ENCODE peak calls at places on chromosomes 13 and 19, in five cellular contexts. One of them, this sample, is unnamed.

GRCh38 chr19:50489461-50490011 is 12.9 kb upstream of the GARIN5A start:
- DNase-seq in heart right ventricle: no peak
- DNase-seq in pancreas: no peak
- DNase-seq in AG09319: no peak
- DNase-seq in glutamatergic neuron: no peak
- DNase-seq in this sample: no peak

GRCh38 chr13:51541809-51542258 is 42.4 kb upstream of the WDFY2 start:
- DNase-seq in pancreas: peak; percentile 28
- DNase-seq in glutamatergic neuron: no peak
- DNase-seq in AG09319: no peak
- DNase-seq in heart right ventricle: peak; percentile 30
- DNase-seq in this sample: no peak

GRCh38 chr19:46967578-46968018 is 52.0 kb upstream of the NPAS1 start:
- DNase-seq in glutamatergic neuron: no peak
- DNase-seq in heart right ventricle: peak; percentile 77
- DNase-seq in pancreas: no peak
- DNase-seq in AG09319: no peak
- DNase-seq in this sample: no peak

GRCh38 chr19:47228937-47229673 is 1.9 kb downstream of the BBC3 start:
- DNase-seq in glutamatergic neuron: no peak
- DNase-seq in heart right ventricle: no peak
- DNase-seq in AG09319: no peak
- DNase-seq in pancreas: no peak
- DNase-seq in this sample: no peak

GRCh38 chr13:66887088-66887487 is 343.0 kb downstream of the PCDH9 start:
- DNase-seq in heart right ventricle: no peak
- DNase-seq in glutamatergic neuron: no peak
- DNase-seq in AG09319: no peak
- DNase-seq in pancreas: no peak
- DNase-seq in this sample: no peak

GRCh38 chr13:31951215-31951678 is 80.3 kb upstream of the FRY start:
- DNase-seq in heart right ventricle: peak; percentile 59
- DNase-seq in glutamatergic neuron: peak; percentile 18
- DNase-seq in AG09319: no peak
- DNase-seq in pancreas: peak; percentile 68
- DNase-seq in this sample: peak; percentile 99

GRCh38 chr19:9309974-9310446 is 372 bp upstream of the ZNF699 start:
- DNase-seq in glutamatergic neuron: peak; percentile 90
- DNase-seq in pancreas: peak; percentile 85
- DNase-seq in AG09319: peak; percentile 68
- DNase-seq in heart right ventricle: peak; percentile 90
- DNase-seq in this sample: peak; percentile 90

GRCh38 chr19:57974434-57974833 is at the start of gene C19orf18:
- DNase-seq in pancreas: no peak
- DNase-seq in heart right ventricle: no peak
- DNase-seq in glutamatergic neuron: no peak
- DNase-seq in AG09319: no peak
- DNase-seq in this sample: no peak

GRCh38 chr13:27969073-27969865 is at the start of gene CDX2:
- DNase-seq in AG09319: no peak
- DNase-seq in heart right ventricle: no peak
- DNase-seq in glutamatergic neuron: peak; percentile 33
- DNase-seq in pancreas: no peak
- DNase-seq in this sample: no peak

GRCh38 chr19:17579523-17580244 is 24.2 kb downstream of the COLGALT1 start:
- DNase-seq in AG09319: no peak
- DNase-seq in pancreas: peak; percentile 32
- DNase-seq in glutamatergic neuron: peak; percentile 63
- DNase-seq in heart right ventricle: peak; percentile 55
- DNase-seq in this sample: peak; percentile 67

GRCh38 chr13:33280923-33281322 is 4.6 kb downstream of the STARD13 start:
- DNase-seq in pancreas: no peak
- DNase-seq in heart right ventricle: no peak
- DNase-seq in glutamatergic neuron: no peak
- DNase-seq in AG09319: no peak
- DNase-seq in this sample: no peak

GRCh38 chr19:48506138-48506733 is 5.4 kb downstream of the LMTK3 start:
- DNase-seq in AG09319: peak; percentile 10
- DNase-seq in heart right ventricle: no peak
- DNase-seq in pancreas: no peak
- DNase-seq in glutamatergic neuron: no peak
- DNase-seq in this sample: no peak

GRCh38 chr13:50990540-50991506 is 81.2 kb downstream of the RNASEH2B start:
- DNase-seq in glutamatergic neuron: peak; percentile 67
- DNase-seq in pancreas: no peak
- DNase-seq in AG09319: no peak
- DNase-seq in heart right ventricle: no peak
- DNase-seq in this sample: no peak

GRCh38 chr19:10390652-10391286 is 10.4 kb upstream of the TYK2 start:
- DNase-seq in glutamatergic neuron: peak; percentile 67
- DNase-seq in AG09319: peak; percentile 27
- DNase-seq in pancreas: peak; percentile 60
- DNase-seq in heart right ventricle: peak; percentile 45
- DNase-seq in this sample: peak; percentile 69

GRCh38 chr13:80040219-80040976 is 300.5 kb downstream of the SPRY2 start:
- DNase-seq in AG09319: peak; percentile 88
- DNase-seq in glutamatergic neuron: no peak
- DNase-seq in pancreas: no peak
- DNase-seq in heart right ventricle: no peak
- DNase-seq in this sample: no peak

GRCh38 chr13:72726721-72727416 is 560 bp downstream of the MZT1 start:
- DNase-seq in heart right ventricle: peak; percentile 49
- DNase-seq in pancreas: peak; percentile 14
- DNase-seq in AG09319: no peak
- DNase-seq in glutamatergic neuron: peak; percentile 68
- DNase-seq in this sample: peak; percentile 46

GRCh38 chr19:10518444-10519361 is 1.5 kb upstream of the S1PR5 start:
- DNase-seq in AG09319: no peak
- DNase-seq in pancreas: no peak
- DNase-seq in glutamatergic neuron: no peak
- DNase-seq in heart right ventricle: no peak
- DNase-seq in this sample: no peak

GRCh38 chr19:8242212-8242821 is 33.1 kb downstream of the CERS4 start:
- DNase-seq in glutamatergic neuron: no peak
- DNase-seq in pancreas: no peak
- DNase-seq in heart right ventricle: no peak
- DNase-seq in AG09319: no peak
- DNase-seq in this sample: peak; percentile 54

GRCh38 chr13:91220872-91221271 is 126.6 kb upstream of the MIR17HG start:
- DNase-seq in glutamatergic neuron: no peak
- DNase-seq in heart right ventricle: no peak
- DNase-seq in AG09319: no peak
- DNase-seq in pancreas: no peak
- DNase-seq in this sample: no peak

GRCh38 chr19:28449803-28450202 is 763.1 kb downstream of the UQCRFS1 start:
- DNase-seq in pancreas: no peak
- DNase-seq in heart right ventricle: no peak
- DNase-seq in AG09319: no peak
- DNase-seq in glutamatergic neuron: no peak
- DNase-seq in this sample: no peak

GRCh38 chr13:110109910-110110309 is 197.0 kb downstream of the COL4A1 start:
- DNase-seq in heart right ventricle: peak; percentile 79
- DNase-seq in glutamatergic neuron: no peak
- DNase-seq in AG09319: peak; percentile 83
- DNase-seq in pancreas: no peak
- DNase-seq in this sample: no peak

GRCh38 chr19:10112895-10113591 is 1.6 kb downstream of the P2RY11 start:
- DNase-seq in pancreas: no peak
- DNase-seq in AG09319: no peak
- DNase-seq in glutamatergic neuron: peak; percentile 71
- DNase-seq in heart right ventricle: peak; percentile 58
- DNase-seq in this sample: peak; percentile 56

GRCh38 chr19:52296400-52296772 is 583 bp upstream of the ZNF480 start:
- DNase-seq in pancreas: no peak
- DNase-seq in glutamatergic neuron: no peak
- DNase-seq in AG09319: no peak
- DNase-seq in heart right ventricle: no peak
- DNase-seq in this sample: no peak

GRCh38 chr19:52297601-52298358 is 811 bp downstream of the ZNF480 start:
- DNase-seq in glutamatergic neuron: peak; percentile 31
- DNase-seq in heart right ventricle: no peak
- DNase-seq in AG09319: no peak
- DNase-seq in pancreas: no peak
- DNase-seq in this sample: peak; percentile 47

GRCh38 chr19:52291781-52292180 is 5.2 kb upstream of the ZNF480 start:
- DNase-seq in glutamatergic neuron: no peak
- DNase-seq in heart right ventricle: no peak
- DNase-seq in pancreas: no peak
- DNase-seq in AG09319: no peak
- DNase-seq in this sample: no peak

GRCh38 chr19:52296773-52297600 is at the start of gene ZNF480:
- DNase-seq in AG09319: peak; percentile 46
- DNase-seq in pancreas: peak; percentile 86
- DNase-seq in heart right ventricle: peak; percentile 89
- DNase-seq in glutamatergic neuron: peak; percentile 82
- DNase-seq in this sample: peak; percentile 85
- TF ChIP-seq CTCF in AG09319: peak; percentile 12
- TF ChIP-seq CTCF in pancreas: no peak
- TF ChIP-seq CTCF in heart right ventricle: no peak
- TF ChIP-seq CTCF in glutamatergic neuron: no peak
- TF ChIP-seq CTCF in this sample: no peak

GRCh38 chr19:3058009-3058820 is 4.1 kb downstream of the TLE5 start:
- DNase-seq in pancreas: no peak
- DNase-seq in glutamatergic neuron: no peak
- DNase-seq in heart right ventricle: no peak
- DNase-seq in AG09319: no peak
- DNase-seq in this sample: no peak
- TF ChIP-seq CTCF in pancreas: no peak
- TF ChIP-seq CTCF in glutamatergic neuron: no peak
- TF ChIP-seq CTCF in heart right ventricle: no peak
- TF ChIP-seq CTCF in AG09319: no peak
- TF ChIP-seq CTCF in this sample: no peak

GRCh38 chr19:6236310-6237291 is 43.2 kb downstream of the MLLT1 start:
- DNase-seq in heart right ventricle: peak; percentile 55
- DNase-seq in glutamatergic neuron: no peak
- DNase-seq in AG09319: no peak
- DNase-seq in pancreas: peak; percentile 93
- DNase-seq in this sample: no peak
- TF ChIP-seq CTCF in heart right ventricle: no peak
- TF ChIP-seq CTCF in glutamatergic neuron: no peak
- TF ChIP-seq CTCF in AG09319: no peak
- TF ChIP-seq CTCF in pancreas: no peak
- TF ChIP-seq CTCF in this sample: no peak

DNA sequence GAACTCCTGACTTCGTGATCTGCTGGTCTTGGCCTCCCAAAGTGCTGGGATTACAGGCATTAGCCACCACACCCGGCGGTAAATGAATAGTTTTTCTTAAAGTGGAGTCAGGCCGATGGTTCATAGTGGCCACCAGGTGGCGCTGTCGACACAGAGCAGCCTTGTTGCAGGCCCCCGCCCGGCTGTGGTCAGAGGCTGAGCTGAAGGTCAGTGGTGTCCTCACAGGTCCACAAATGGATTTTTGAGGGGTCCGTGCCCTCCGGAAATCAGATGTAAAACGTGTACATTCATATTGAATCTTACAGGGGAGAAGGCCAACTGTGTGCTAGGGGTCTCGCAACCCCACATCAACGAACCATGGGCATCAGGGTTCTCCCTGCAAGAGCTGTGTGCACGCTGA is 13.4 kb upstream of the WDR18 start:
- DNase-seq in glutamatergic neuron: peak; percentile 62
- DNase-seq in heart right ventricle: no peak
- DNase-seq in pancreas: no peak
- DNase-seq in AG09319: no peak
- DNase-seq in this sample: no peak
- TF ChIP-seq CTCF in glutamatergic neuron: peak; percentile 91
- TF ChIP-seq CTCF in heart right ventricle: peak; percentile 38
- TF ChIP-seq CTCF in pancreas: peak; percentile 13
- TF ChIP-seq CTCF in AG09319: peak; percentile 53
- TF ChIP-seq CTCF in this sample: peak; percentile 81

GRCh38 chr13:100442095-100442832 is 146.3 kb downstream of the GGACT start:
- DNase-seq in pancreas: no peak
- DNase-seq in AG09319: no peak
- DNase-seq in heart right ventricle: no peak
- DNase-seq in glutamatergic neuron: no peak
- DNase-seq in this sample: no peak
- TF ChIP-seq CTCF in pancreas: no peak
- TF ChIP-seq CTCF in AG09319: no peak
- TF ChIP-seq CTCF in heart right ventricle: no peak
- TF ChIP-seq CTCF in glutamatergic neuron: no peak
- TF ChIP-seq CTCF in this sample: no peak

GRCh38 chr13:57992416-57992815 is 360.9 kb downstream of the PCDH17 start:
- DNase-seq in glutamatergic neuron: no peak
- DNase-seq in AG09319: no peak
- DNase-seq in heart right ventricle: no peak
- DNase-seq in pancreas: no peak
- DNase-seq in this sample: no peak

DNA sequence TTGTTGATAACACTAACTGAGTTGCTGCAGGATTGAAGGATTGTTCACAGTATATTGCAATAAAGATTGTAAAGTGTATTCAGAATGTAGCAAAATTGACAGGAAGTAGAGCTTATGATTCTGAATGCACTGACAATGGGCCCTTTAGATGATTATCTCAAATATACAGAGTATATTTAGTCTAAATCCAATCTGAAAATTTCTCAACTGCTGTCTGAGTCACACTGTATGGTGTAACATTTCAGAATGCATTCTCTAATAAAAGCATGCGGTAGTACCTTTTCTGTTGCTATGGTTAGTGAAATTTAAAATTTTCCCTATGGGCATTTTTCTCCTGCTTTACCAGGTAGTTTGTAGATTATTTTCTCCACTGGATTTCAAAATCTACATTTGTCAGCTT is 365.2 kb downstream of the PCDH17 start:
- DNase-seq in pancreas: no peak
- DNase-seq in heart right ventricle: no peak
- DNase-seq in glutamatergic neuron: no peak
- DNase-seq in AG09319: no peak
- DNase-seq in this sample: no peak
- TF ChIP-seq CTCF in pancreas: no peak
- TF ChIP-seq CTCF in heart right ventricle: no peak
- TF ChIP-seq CTCF in glutamatergic neuron: no peak
- TF ChIP-seq CTCF in AG09319: no peak
- TF ChIP-seq CTCF in this sample: no peak

This sample was measured in CD14-positive monocyte.